ENCODE peak calls at places on chromosomes 4 and X, in four cellular contexts. One of them, this sample, is unnamed. For H3K9me3, the result is how much of the 10 kb centered on the place peaks cover.

GRCh38 chrX:153477901-153478300 is 7.5 kb upstream of the HAUS7 start:
- DNase-seq in H9: no peak
- DNase-seq in mammary epithelial cell: no peak
- DNase-seq in mesenchymal stem cell: no peak
- DNase-seq in this sample: peak

GRCh38 chr4:147648656-147649055 is 31.5 kb downstream of the TMEM184C start:
- DNase-seq in H9: no peak
- DNase-seq in mammary epithelial cell: no peak
- DNase-seq in mesenchymal stem cell: no peak
- DNase-seq in this sample: no peak

GRCh38 chr4:126779446-126780166 is 853.2 kb upstream of the INTU start:
- DNase-seq in H9: no peak
- DNase-seq in mammary epithelial cell: no peak
- DNase-seq in mesenchymal stem cell: no peak
- DNase-seq in this sample: no peak

GRCh38 chrX:57771689-57772088 is 91.6 kb upstream of the NLRP2B start:
- DNase-seq in H9: no peak
- DNase-seq in mammary epithelial cell: peak
- DNase-seq in mesenchymal stem cell: no peak
- DNase-seq in this sample: no peak

GRCh38 chr4:168724960-168725359 is 228.1 kb downstream of the PALLD start:
- DNase-seq in H9: no peak
- DNase-seq in mammary epithelial cell: no peak
- DNase-seq in mesenchymal stem cell: no peak
- DNase-seq in this sample: peak

GRCh38 chr4:137531951-137532868 is at the start of gene PCDH18:
- DNase-seq in H9: peak
- DNase-seq in mammary epithelial cell: peak
- DNase-seq in mesenchymal stem cell: peak
- DNase-seq in this sample: peak

GRCh38 chrX:48474127-48474526 is 1.9 kb upstream of the FTSJ1 start:
- DNase-seq in H9: no peak
- DNase-seq in mammary epithelial cell: no peak
- DNase-seq in mesenchymal stem cell: peak
- DNase-seq in this sample: peak

GRCh38 chr4:123545569-123546122 is 149.1 kb downstream of the SPRY1 start:
- DNase-seq in H9: no peak
- DNase-seq in mammary epithelial cell: no peak
- DNase-seq in mesenchymal stem cell: no peak
- DNase-seq in this sample: no peak

GRCh38 chrX:45527834-45528233 is 327.2 kb upstream of the DIPK2B start:
- DNase-seq in H9: no peak
- DNase-seq in mammary epithelial cell: no peak
- DNase-seq in mesenchymal stem cell: peak
- DNase-seq in this sample: no peak

GRCh38 chr4:30396772-30397475 is 323.2 kb upstream of the PCDH7 start:
- DNase-seq in H9: no peak
- DNase-seq in mammary epithelial cell: no peak
- DNase-seq in mesenchymal stem cell: peak
- DNase-seq in this sample: no peak

GRCh38 chr4:140330311-140330900 is 43.0 kb upstream of the SCOC start:
- DNase-seq in H9: no peak
- DNase-seq in mammary epithelial cell: peak
- DNase-seq in mesenchymal stem cell: peak
- DNase-seq in this sample: no peak

GRCh38 chr4:150133605-150134004 is 55.4 kb downstream of the DCLK2 start:
- DNase-seq in H9: no peak
- DNase-seq in mammary epithelial cell: no peak
- DNase-seq in mesenchymal stem cell: peak
- DNase-seq in this sample: no peak

GRCh38 chr4:212438-213174 is 88.3 kb downstream of the ZNF718 start:
- DNase-seq in H9: no peak
- DNase-seq in mammary epithelial cell: peak
- DNase-seq in mesenchymal stem cell: peak
- DNase-seq in this sample: peak
- H3K9me3 ChIP-seq in H9: under half
- H3K9me3 ChIP-seq in mammary epithelial cell: under half
- H3K9me3 ChIP-seq in mesenchymal stem cell: half or more
- H3K9me3 ChIP-seq in this sample: under half

GRCh38 chr4:134906404-134907023 is 704.9 kb upstream of the PABPC4L start:
- DNase-seq in H9: peak
- DNase-seq in mammary epithelial cell: no peak
- DNase-seq in mesenchymal stem cell: peak
- DNase-seq in this sample: no peak

DNA sequence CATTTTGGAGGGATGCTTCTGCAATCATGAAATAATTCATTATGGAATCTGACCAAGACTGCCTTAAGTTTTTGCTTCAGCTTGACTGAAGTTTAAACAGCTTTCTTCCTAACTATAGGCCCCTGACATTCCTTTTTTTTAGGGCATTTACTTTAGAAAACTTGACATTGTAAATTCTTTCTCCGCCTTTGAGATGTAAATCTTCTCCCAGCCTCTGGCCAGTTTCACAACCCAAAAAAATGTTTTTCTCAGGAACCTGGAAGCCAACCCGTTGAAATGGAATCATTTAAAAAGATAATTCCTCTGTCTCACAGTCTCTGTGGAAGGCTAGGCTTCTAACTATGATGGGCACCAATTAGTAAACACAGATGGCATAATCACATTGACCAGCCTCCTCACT is 710.4 kb upstream of the PABPC4L start:
- DNase-seq in H9: no peak
- DNase-seq in mammary epithelial cell: no peak
- DNase-seq in mesenchymal stem cell: no peak
- DNase-seq in this sample: no peak
- H2AFZ ChIP-seq in H9: no peak
- H2AFZ ChIP-seq in mammary epithelial cell: no peak
- H2AFZ ChIP-seq in mesenchymal stem cell: no peak
- H2AFZ ChIP-seq in this sample: no peak

GRCh38 chrX:82219129-82219528 is 1017.2 kb downstream of the SH3BGRL start:
- DNase-seq in H9: no peak
- DNase-seq in mammary epithelial cell: no peak
- DNase-seq in mesenchymal stem cell: no peak
- DNase-seq in this sample: no peak
- H3K9me3 ChIP-seq in H9: under half
- H3K9me3 ChIP-seq in mammary epithelial cell: under half
- H3K9me3 ChIP-seq in mesenchymal stem cell: under half
- H3K9me3 ChIP-seq in this sample: under half

DNA sequence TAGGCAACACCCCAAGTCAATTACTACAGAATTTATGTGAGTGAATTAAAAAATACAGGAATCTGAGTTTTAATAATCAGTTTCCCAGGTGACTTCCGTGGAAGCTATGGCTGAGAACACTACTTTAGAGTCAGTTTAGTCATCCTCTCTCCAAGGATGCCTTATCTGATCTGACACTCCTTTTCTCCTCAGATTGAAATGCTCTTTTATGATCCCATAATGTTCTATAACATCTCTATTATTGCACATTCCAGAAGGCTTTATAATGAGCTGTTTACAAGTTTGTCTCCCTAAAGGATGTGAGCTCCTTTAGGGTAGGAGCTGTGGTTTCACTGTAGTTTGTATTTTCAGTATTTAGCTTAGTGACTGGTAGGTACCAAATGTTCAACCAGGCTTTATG is 90.0 kb downstream of the GPRIN3 start:
- DNase-seq in H9: no peak
- DNase-seq in mammary epithelial cell: peak
- DNase-seq in mesenchymal stem cell: no peak
- DNase-seq in this sample: no peak
- H2AFZ ChIP-seq in H9: no peak
- H2AFZ ChIP-seq in mammary epithelial cell: no peak
- H2AFZ ChIP-seq in mesenchymal stem cell: no peak
- H2AFZ ChIP-seq in this sample: no peak

GRCh38 chrX:137233478-137233877 is 199.7 kb upstream of the GPR101 start:
- DNase-seq in H9: no peak
- DNase-seq in mammary epithelial cell: no peak
- DNase-seq in mesenchymal stem cell: no peak
- DNase-seq in this sample: no peak

GRCh38 chrX:137236837-137237236 is 203.0 kb upstream of the GPR101 start:
- DNase-seq in H9: no peak
- DNase-seq in mammary epithelial cell: no peak
- DNase-seq in mesenchymal stem cell: no peak
- DNase-seq in this sample: no peak

GRCh38 chrX:137234651-137235402 is 201.0 kb upstream of the GPR101 start:
- DNase-seq in H9: no peak
- DNase-seq in mammary epithelial cell: no peak
- DNase-seq in mesenchymal stem cell: no peak
- DNase-seq in this sample: no peak
- H3K9me3 ChIP-seq in H9: under half
- H3K9me3 ChIP-seq in mammary epithelial cell: under half
- H3K9me3 ChIP-seq in mesenchymal stem cell: under half
- H3K9me3 ChIP-seq in this sample: under half

GRCh38 chr4:182073278-182073677 is 169.9 kb upstream of the TENM3 start:
- DNase-seq in H9: no peak
- DNase-seq in mammary epithelial cell: no peak
- DNase-seq in mesenchymal stem cell: no peak
- DNase-seq in this sample: no peak

GRCh38 chr4:182074139-182074538 is 169.1 kb upstream of the TENM3 start:
- DNase-seq in H9: no peak
- DNase-seq in mammary epithelial cell: no peak
- DNase-seq in mesenchymal stem cell: no peak
- DNase-seq in this sample: peak

GRCh38 chr4:182068920-182069319 is 174.3 kb upstream of the TENM3 start:
- DNase-seq in H9: no peak
- DNase-seq in mammary epithelial cell: no peak
- DNase-seq in mesenchymal stem cell: no peak
- DNase-seq in this sample: no peak

DNA sequence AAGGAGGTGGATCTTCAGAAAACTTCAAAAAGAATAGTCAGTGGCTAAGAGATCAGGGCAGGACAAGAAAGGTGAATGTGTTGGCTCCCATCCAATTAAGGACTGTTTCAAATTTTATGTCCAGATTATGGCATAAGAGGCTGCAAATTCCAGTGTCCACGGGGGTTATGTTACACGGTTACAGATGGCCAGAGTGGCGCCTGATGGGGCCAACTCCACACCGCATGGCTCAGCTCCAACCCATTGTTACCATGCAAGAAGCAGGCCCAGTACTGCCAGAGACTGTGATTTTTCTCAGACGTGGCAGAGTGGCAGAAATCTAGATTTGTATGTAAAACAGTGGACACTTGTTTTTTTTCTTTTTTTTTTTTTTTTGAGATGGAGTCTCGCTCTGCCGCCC is 168.4 kb upstream of the TENM3 start:
- DNase-seq in H9: no peak
- DNase-seq in mammary epithelial cell: no peak
- DNase-seq in mesenchymal stem cell: no peak
- DNase-seq in this sample: no peak
- H2AFZ ChIP-seq in H9: no peak
- H2AFZ ChIP-seq in mammary epithelial cell: no peak
- H2AFZ ChIP-seq in mesenchymal stem cell: no peak
- H2AFZ ChIP-seq in this sample: no peak

DNA sequence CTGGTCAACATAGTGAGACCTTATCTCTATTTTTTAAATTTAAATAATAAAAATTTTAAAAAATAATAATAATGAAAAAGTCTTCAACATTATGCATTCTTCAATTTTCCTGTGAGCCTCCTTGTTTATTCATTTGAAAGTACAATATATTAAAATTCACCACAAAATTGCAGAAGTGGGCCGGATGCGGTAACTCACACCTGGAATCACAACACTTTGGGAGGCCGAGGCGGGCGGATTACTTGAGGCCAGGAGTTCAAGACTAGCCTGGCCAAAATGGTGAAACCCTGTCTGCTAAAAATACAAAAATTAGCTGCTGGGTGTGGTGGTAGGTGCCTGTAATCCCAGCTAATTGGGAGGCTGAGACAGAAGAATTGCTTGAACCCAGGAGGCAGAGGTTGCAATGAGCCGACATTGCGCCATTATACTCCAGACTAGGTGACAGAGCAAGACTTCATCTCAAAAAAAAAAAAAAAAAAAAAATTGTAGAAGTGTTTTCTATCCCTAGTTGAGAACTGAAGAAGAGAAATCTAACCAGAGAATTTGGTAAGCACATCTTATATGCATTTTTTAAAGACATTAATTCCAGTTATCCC is 56.9 kb downstream of the RBM47 start:
- DNase-seq in H9: no peak
- DNase-seq in mammary epithelial cell: no peak
- DNase-seq in mesenchymal stem cell: no peak
- DNase-seq in this sample: no peak
- H3K9me3 ChIP-seq in H9: under half
- H3K9me3 ChIP-seq in mammary epithelial cell: under half
- H3K9me3 ChIP-seq in mesenchymal stem cell: under half
- H3K9me3 ChIP-seq in this sample: under half

DNA sequence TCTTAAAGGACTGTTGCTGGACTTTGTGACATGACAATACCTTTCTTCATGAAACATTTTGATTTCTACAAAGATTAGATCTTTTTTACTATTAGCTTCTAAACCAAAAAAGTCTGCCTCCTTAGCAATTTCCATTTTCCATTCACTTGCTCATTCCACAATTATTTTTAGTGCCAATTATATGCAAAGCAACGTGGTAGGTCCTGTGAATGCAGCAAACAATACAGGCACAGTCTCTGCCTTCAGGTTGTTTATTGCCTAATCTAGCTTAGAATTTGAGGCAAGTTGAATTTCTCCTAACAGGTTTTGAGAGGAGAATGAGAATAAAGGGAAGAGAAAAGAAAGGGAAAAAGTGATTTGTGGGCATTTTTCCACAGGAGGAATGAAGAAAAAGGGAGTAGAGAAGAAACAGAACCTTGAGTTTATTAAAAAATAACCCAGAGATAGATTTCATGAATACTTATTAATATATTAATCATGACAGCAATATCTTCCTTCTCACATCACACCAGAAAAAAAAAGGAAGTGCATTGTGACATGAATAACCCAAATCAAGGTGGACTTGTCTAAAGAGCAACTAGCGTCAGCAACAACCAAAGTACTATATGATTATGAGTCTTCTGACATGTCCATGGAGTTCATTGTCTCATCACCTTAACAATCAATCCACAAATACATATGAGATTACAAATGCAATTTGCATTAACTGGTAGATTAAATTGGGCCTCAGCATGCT is 16.3 kb upstream of the FRYL start:
- DNase-seq in H9: no peak
- DNase-seq in mammary epithelial cell: no peak
- DNase-seq in mesenchymal stem cell: no peak
- DNase-seq in this sample: no peak
- H2AFZ ChIP-seq in H9: no peak
- H2AFZ ChIP-seq in mammary epithelial cell: no peak
- H2AFZ ChIP-seq in mesenchymal stem cell: no peak
- H2AFZ ChIP-seq in this sample: no peak

GRCh38 chrX:7133036-7133412 is 14.5 kb upstream of the STS start:
- DNase-seq in H9: no peak
- DNase-seq in mammary epithelial cell: no peak
- DNase-seq in mesenchymal stem cell: no peak
- DNase-seq in this sample: peak
- H3K9me3 ChIP-seq in H9: under half
- H3K9me3 ChIP-seq in mammary epithelial cell: under half
- H3K9me3 ChIP-seq in mesenchymal stem cell: under half
- H3K9me3 ChIP-seq in this sample: under half